ENCODE peak calls at places on chromosomes 5 and 9, in five cellular contexts. I, M, O, V and G are unnamed samples.

GRCh38 chr9:127308559-127309429 is 44.2 kb downstream of the GARNL3 start:
- DNase-seq in M (no peak), V (no peak), I (peak), O (no peak), G (no peak)

GRCh38 chr5:172816887-172817418 is 17.1 kb upstream of the ERGIC1 start:
- DNase-seq in M (no peak), V (peak), I (no peak), O (no peak), G (no peak)

GRCh38 chr5:135458356-135458755 is 6.2 kb upstream of the TIFAB start:
- DNase-seq in I (no peak), V (no peak), O (no peak), M (no peak), G (no peak)

GRCh38 chr9:7226007-7226670 is 468.4 kb downstream of the KDM4C start:
- DNase-seq in V (no peak), M (no peak), O (no peak), I (no peak), G (no peak)

GRCh38 chr9:20478780-20479179 is 143.5 kb downstream of the MLLT3 start:
- DNase-seq in M (no peak), O (no peak), V (no peak), I (peak), G (no peak)

GRCh38 chr5:179269781-179270543 is 75.3 kb downstream of the ADAMTS2 start:
- DNase-seq in M (no peak), O (no peak), V (no peak), I (no peak), G (no peak)

GRCh38 chr5:111070272-111071134 is 1.0 kb upstream of the TSLP start:
- DNase-seq in M (no peak), O (peak), I (no peak), V (no peak), G (no peak)

GRCh38 chr9:117974108-117974507 is 269.9 kb downstream of the TLR4 start:
- DNase-seq in I (no peak), O (no peak), V (no peak), M (no peak), G (no peak)

GRCh38 chr5:156824800-156825199 is 25.3 kb upstream of the PPP1R2B start:
- DNase-seq in M (no peak), V (no peak), I (peak), O (no peak), G (no peak)

GRCh38 chr9:111896942-111897830 is 572 bp downstream of the UGCG start:
- DNase-seq in M (peak), O (peak), I (peak), V (peak), G (peak)

GRCh38 chr9:87742813-87743428 is 17.0 kb downstream of the CTSL start:
- DNase-seq in M (no peak), O (no peak), I (no peak), V (peak), G (no peak)

GRCh38 chr5:126811515-126812198 is 34.7 kb downstream of the LMNB1 start:
- DNase-seq in I (no peak), O (no peak), M (no peak), V (no peak), G (no peak)

DNA sequence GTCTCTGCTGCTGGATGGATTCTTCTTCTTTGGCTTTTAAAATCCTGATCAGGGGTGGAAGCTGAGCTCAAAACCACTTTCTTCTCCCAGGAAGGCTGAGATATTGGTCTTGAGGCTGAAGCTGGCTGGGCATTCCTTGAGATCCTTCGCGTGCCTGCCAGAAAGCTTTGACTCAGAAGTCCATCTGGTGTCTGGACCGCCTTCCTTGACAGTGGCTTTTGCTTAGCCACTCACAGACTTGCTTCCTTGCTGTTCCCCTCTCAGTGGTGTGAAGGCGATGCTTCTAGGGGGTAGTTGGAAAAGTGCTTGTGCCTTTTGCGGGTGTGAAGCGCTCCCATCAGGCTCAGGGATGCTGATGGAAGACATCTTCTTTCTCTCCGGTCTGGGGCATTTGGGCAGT is 45.9 kb downstream of the RGS3 start:
- DNase-seq in O (no peak), M (no peak), I (no peak), V (no peak), G (no peak)
- TF ChIP-seq TAF1 in O (no peak), M (no peak), I (no peak), V (no peak), G (no peak)

DNA sequence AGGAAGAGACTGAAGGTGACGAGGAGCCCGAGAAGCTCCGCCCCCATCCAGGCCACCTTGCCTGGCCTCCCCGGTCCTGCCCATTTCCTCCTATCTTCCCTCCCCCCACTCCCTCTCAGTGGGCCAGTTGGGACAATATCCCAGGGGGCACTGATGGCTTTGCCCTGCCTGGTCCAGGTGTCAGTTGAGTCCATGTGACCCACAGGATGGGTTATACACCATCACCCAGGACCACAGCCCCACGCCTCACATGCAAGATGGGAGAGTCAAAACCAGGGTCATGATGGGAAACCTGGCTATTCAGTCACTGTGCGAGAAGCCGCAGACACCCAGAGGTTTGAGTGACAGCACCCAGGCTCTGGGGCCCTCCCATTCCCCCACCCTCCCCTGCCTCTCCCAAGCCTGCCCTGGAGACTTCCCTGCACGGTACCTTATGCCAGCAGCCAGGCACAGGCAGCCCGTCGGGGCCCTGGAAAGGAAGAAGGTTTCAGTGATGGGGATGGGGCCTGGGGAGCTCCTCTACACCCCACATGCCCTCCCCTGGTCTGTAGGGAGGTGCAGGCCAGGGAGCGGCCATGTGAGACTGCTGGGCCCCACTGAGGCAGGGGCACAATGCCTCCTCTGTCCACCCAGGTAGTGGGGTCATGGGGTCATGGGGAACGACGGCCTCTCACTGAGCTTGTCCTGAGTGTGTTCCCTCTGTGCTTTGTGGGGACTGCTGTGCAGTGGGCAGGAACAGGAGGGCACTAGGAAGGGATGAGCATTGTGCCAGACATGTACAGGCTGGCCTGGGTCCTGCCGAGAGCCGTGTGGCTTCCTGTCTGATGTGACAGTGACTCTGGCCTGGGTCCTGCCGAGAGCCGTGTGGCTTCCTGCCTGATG is 6.3 kb upstream of the PHYKPL start:
- DNase-seq in M (no peak), O (no peak), I (no peak), V (no peak), G (no peak)
- TF ChIP-seq POLR2A in M (peak), O (no peak), I (no peak), V (no peak), G (no peak)

DNA sequence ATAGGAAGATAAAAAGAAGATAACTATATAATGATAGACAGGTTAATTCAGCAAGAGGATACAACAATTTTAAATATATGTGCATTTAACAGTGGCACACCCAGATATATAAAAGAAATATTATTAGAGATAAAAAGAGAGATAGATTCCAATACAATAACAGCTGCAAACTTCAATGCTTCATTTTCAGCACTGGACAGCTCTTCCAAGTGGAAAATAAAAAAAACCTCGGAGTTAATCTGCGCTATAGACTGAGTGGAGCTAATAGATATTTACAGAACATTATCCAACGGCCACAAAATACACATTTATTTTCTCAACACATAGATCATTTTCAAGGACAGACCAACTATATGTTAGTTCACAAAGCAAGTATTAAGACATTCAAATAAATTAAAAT is 1229.5 kb upstream of the CDH6 start:
- DNase-seq in I (no peak), O (no peak), M (no peak), V (no peak), G (no peak)
- TF ChIP-seq TAF1 in I (no peak), O (no peak), M (no peak), V (no peak), G (no peak)

GRCh38 chr5:194102-194501 is 2.8 kb downstream of the LRRC14B start:
- DNase-seq in V (no peak), O (no peak), M (no peak), I (no peak), G (no peak)
- TF ChIP-seq POLR2A in V (no peak), O (no peak), M (no peak), I (no peak), G (no peak)

DNA sequence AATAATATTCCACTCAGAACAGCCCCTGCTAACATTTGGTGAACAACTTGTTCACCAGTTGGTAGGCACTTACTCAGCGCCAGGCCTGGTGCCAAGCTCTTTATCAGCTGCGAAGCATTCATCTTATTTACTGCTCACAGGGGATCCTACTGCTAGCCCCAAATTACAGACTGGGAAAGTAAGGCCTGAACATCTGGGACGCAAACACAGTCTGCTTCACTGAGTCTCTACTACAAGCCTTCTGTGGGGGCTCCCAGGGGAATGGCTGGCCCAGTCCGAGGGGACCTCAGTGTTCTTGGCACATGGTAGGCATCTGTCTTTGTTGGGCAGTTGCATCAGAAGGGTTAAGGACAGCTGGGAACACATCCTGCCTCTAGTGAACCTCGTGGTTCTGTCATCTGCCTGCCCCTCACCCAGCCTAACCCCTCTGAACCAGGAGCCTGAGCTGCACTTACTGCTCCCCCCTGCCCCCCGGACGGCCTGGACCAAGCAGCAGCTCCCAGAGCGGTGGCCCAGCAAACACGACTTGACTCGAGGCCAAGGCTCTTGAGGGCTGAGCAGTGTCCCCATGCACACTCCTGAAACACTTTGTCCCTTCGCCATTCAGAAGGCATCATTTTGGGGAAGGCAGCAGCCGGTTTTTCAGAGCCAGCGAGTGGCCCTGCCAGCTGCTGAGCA is at the start of gene PHYHD1:
- DNase-seq in M (no peak), V (no peak), O (no peak), I (no peak), G (no peak)
- TF ChIP-seq TAF1 in M (no peak), V (no peak), O (no peak), I (no peak), G (no peak)

DNA sequence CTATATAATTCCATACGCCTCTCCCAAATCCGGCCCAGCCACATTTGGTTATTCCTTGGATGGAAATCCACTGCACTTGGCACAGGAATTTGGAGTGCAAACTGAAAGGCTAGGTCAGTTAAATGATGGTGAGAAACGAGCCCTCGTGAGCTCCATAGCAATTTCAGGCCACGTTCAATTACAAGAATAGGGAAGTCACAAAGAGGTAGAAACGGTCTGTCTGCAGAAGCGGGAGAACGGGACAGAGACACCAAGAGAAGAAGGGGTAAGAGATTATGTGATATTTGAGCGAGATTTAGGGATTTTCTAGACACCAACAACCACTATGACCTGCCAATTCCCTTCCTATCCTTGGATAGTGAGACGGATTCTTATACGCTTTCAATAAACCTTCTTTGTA is 118.6 kb downstream of the ZNF608 start:
- DNase-seq in I (no peak), V (no peak), M (no peak), O (no peak), G (no peak)
- TF ChIP-seq POLR2A in I (no peak), V (no peak), M (no peak), O (no peak), G (no peak)

GRCh38 chr5:154465169-154465568 is 12.9 kb downstream of the HAND1 start:
- DNase-seq in V (no peak), O (no peak), M (no peak), I (peak), G (no peak)
- TF ChIP-seq TAF1 in V (no peak), O (no peak), M (no peak), I (no peak), G (no peak)

DNA sequence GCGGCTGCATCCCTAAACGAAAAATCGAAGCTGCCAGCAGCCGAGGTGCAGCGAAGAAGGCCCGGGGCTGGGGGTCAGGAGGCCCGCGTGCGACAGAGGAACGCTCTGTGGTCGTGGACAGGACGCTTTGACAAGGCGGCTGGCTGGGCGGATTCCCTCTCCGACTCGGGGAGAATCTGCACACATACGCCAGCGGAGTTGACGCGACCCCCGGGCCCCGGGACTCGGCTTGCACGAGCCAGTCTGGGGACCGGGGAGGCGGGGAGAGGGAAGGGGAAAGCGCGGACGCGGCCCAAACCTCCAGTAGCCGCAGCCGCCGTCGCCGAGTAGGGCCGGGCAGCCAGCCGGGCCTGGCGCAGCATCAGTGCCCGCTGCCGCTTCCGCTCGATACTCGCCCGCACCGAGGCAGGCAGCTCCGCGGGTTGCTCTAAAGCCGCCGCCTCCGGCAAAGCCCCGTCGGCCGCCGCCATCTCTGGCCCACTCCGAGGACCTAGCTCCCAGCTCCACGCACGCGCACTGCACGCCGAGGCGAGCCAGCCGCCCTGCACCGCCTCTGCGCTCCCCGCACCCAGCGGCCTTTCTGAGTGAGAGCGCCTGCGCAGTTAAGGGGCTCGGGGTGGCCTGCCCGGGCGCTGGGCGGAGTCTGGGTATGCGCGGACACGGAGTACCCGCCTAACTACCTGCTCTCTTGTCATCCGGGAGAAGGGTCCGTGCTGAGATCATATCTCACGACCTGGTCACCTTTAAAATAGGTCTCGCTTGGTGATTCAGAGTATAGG is at the start of gene XPA:
- DNase-seq in M (peak), I (peak), V (peak), O (peak), G (peak)
- TF ChIP-seq POLR2A in M (peak), I (peak), V (peak), O (peak), G (peak)